ENCODE peak calls at places on chromosomes 6 and 20, in eight cellular contexts. One of them, this sample, is unnamed.
A peak's percentile ranks its signal among the peaks of the same experiment; 100 is the strongest.

GRCh38 chr6:87281426-87281825 is 41.0 kb upstream of the SMIM8 start:
- DNase-seq in tibial nerve: no peak
- DNase-seq in ovary: no peak
- DNase-seq in H1: no peak
- DNase-seq in transverse colon: no peak
- DNase-seq in A549: no peak
- DNase-seq in K562: no peak
- DNase-seq in stomach: no peak
- DNase-seq in this sample: no peak

GRCh38 chr20:41018153-41018552 is 10.5 kb upstream of the TOP1 start:
- DNase-seq in tibial nerve: no peak
- DNase-seq in ovary: no peak
- DNase-seq in H1: no peak
- DNase-seq in transverse colon: no peak
- DNase-seq in A549: no peak
- DNase-seq in K562: no peak
- DNase-seq in stomach: no peak
- DNase-seq in this sample: no peak

GRCh38 chr6:34967461-34967860 is 78.4 kb downstream of the ANKS1A start:
- DNase-seq in tibial nerve: no peak
- DNase-seq in ovary: no peak
- DNase-seq in H1: no peak
- DNase-seq in transverse colon: no peak
- DNase-seq in A549: no peak
- DNase-seq in K562: no peak
- DNase-seq in stomach: no peak
- DNase-seq in this sample: no peak

GRCh38 chr6:53338304-53338703 is 10.4 kb downstream of the ELOVL5 start:
- DNase-seq in tibial nerve: no peak
- DNase-seq in ovary: no peak
- DNase-seq in H1: no peak
- DNase-seq in transverse colon: no peak
- DNase-seq in A549: no peak
- DNase-seq in K562: no peak
- DNase-seq in stomach: no peak
- DNase-seq in this sample: no peak

GRCh38 chr20:57594092-57594911 is 25.9 kb downstream of the ZBP1 start:
- DNase-seq in tibial nerve: peak; percentile 53
- DNase-seq in ovary: peak; percentile 31
- DNase-seq in H1: peak; percentile 93
- DNase-seq in transverse colon: peak; percentile 57
- DNase-seq in A549: peak; percentile 69
- DNase-seq in K562: peak; percentile 85
- DNase-seq in stomach: peak; percentile 62
- DNase-seq in this sample: peak; percentile 74

GRCh38 chr6:31927868-31928671 is 553 bp downstream of the C2 start:
- DNase-seq in tibial nerve: no peak
- DNase-seq in ovary: no peak
- DNase-seq in H1: no peak
- DNase-seq in transverse colon: no peak
- DNase-seq in A549: no peak
- DNase-seq in K562: no peak
- DNase-seq in stomach: no peak
- DNase-seq in this sample: no peak

GRCh38 chr20:48556956-48557355 is 270.8 kb downstream of the PREX1 start:
- DNase-seq in tibial nerve: no peak
- DNase-seq in ovary: no peak
- DNase-seq in H1: no peak
- DNase-seq in transverse colon: no peak
- DNase-seq in A549: no peak
- DNase-seq in K562: no peak
- DNase-seq in stomach: no peak
- DNase-seq in this sample: no peak

GRCh38 chr6:8006208-8006607 is 58.0 kb downstream of the BLOC1S5 start:
- DNase-seq in tibial nerve: no peak
- DNase-seq in ovary: no peak
- DNase-seq in H1: no peak
- DNase-seq in transverse colon: no peak
- DNase-seq in A549: peak; percentile 53
- DNase-seq in K562: peak; percentile 31
- DNase-seq in stomach: no peak
- DNase-seq in this sample: no peak

GRCh38 chr6:151958332-151958731 is 150.8 kb downstream of the ESR1 start:
- DNase-seq in tibial nerve: no peak
- DNase-seq in ovary: no peak
- DNase-seq in H1: no peak
- DNase-seq in transverse colon: no peak
- DNase-seq in A549: no peak
- DNase-seq in K562: no peak
- DNase-seq in stomach: no peak
- DNase-seq in this sample: no peak

GRCh38 chr20:22562620-22563019 is 21.8 kb downstream of the FOXA2 start:
- DNase-seq in tibial nerve: no peak
- DNase-seq in ovary: no peak
- DNase-seq in H1: no peak
- DNase-seq in transverse colon: no peak
- DNase-seq in A549: no peak
- DNase-seq in K562: no peak
- DNase-seq in stomach: no peak
- DNase-seq in this sample: no peak

GRCh38 chr6:112149719-112150263 is 62.4 kb downstream of the FAM229B start:
- DNase-seq in tibial nerve: peak; percentile 33
- DNase-seq in ovary: no peak
- DNase-seq in H1: no peak
- DNase-seq in transverse colon: no peak
- DNase-seq in A549: no peak
- DNase-seq in K562: no peak
- DNase-seq in stomach: no peak
- DNase-seq in this sample: no peak

GRCh38 chr20:41192575-41192974 is 55.2 kb downstream of the PLCG1 start:
- DNase-seq in tibial nerve: no peak
- DNase-seq in ovary: no peak
- DNase-seq in H1: no peak
- DNase-seq in transverse colon: no peak
- DNase-seq in A549: no peak
- DNase-seq in K562: no peak
- DNase-seq in stomach: no peak
- DNase-seq in this sample: no peak

GRCh38 chr20:35556871-35557270 is 15.0 kb downstream of the ERGIC3 start:
- DNase-seq in tibial nerve: no peak
- DNase-seq in ovary: no peak
- DNase-seq in H1: no peak
- DNase-seq in transverse colon: no peak
- DNase-seq in A549: no peak
- DNase-seq in K562: no peak
- DNase-seq in stomach: no peak
- DNase-seq in this sample: no peak

GRCh38 chr20:10469599-10469998 is 34.5 kb downstream of the SLX4IP start:
- DNase-seq in tibial nerve: peak; percentile 65
- DNase-seq in ovary: no peak
- DNase-seq in H1: no peak
- DNase-seq in transverse colon: peak; percentile 60
- DNase-seq in A549: peak; percentile 76
- DNase-seq in K562: no peak
- DNase-seq in stomach: no peak
- DNase-seq in this sample: peak; percentile 88

GRCh38 chr20:10707791-10708190 is 34.0 kb upstream of the JAG1 start:
- DNase-seq in tibial nerve: no peak
- DNase-seq in ovary: no peak
- DNase-seq in H1: no peak
- DNase-seq in transverse colon: no peak
- DNase-seq in A549: no peak
- DNase-seq in K562: no peak
- DNase-seq in stomach: no peak
- DNase-seq in this sample: no peak

GRCh38 chr6:7047966-7048365 is 59.8 kb upstream of the RREB1 start:
- DNase-seq in tibial nerve: no peak
- DNase-seq in ovary: no peak
- DNase-seq in H1: no peak
- DNase-seq in transverse colon: no peak
- DNase-seq in A549: no peak
- DNase-seq in K562: peak; percentile 41
- DNase-seq in stomach: no peak
- DNase-seq in this sample: no peak

GRCh38 chr20:11067359-11067758 is 393.6 kb upstream of the JAG1 start:
- DNase-seq in tibial nerve: no peak
- DNase-seq in ovary: no peak
- DNase-seq in H1: no peak
- DNase-seq in transverse colon: no peak
- DNase-seq in A549: no peak
- DNase-seq in K562: no peak
- DNase-seq in stomach: no peak
- DNase-seq in this sample: no peak

GRCh38 chr20:63814833-63815612 is 16.0 kb downstream of the ZBTB46 start:
- DNase-seq in tibial nerve: no peak
- DNase-seq in ovary: no peak
- DNase-seq in H1: no peak
- DNase-seq in transverse colon: no peak
- DNase-seq in A549: no peak
- DNase-seq in K562: no peak
- DNase-seq in stomach: no peak
- DNase-seq in this sample: no peak

GRCh38 chr20:57613481-57613921 is 6.7 kb downstream of the ZBP1 start:
- DNase-seq in tibial nerve: no peak
- DNase-seq in ovary: no peak
- DNase-seq in H1: no peak
- DNase-seq in transverse colon: no peak
- DNase-seq in A549: no peak
- DNase-seq in K562: no peak
- DNase-seq in stomach: no peak
- DNase-seq in this sample: no peak

GRCh38 chr6:63533952-63534351 is 38.3 kb upstream of the LOC128125822 start:
- DNase-seq in tibial nerve: no peak
- DNase-seq in ovary: no peak
- DNase-seq in H1: no peak
- DNase-seq in transverse colon: no peak
- DNase-seq in A549: no peak
- DNase-seq in K562: no peak
- DNase-seq in stomach: no peak
- DNase-seq in this sample: no peak

GRCh38 chr20:52959125-52959524 is 13.0 kb upstream of the TSHZ2 start:
- DNase-seq in tibial nerve: no peak
- DNase-seq in ovary: no peak
- DNase-seq in H1: no peak
- DNase-seq in transverse colon: no peak
- DNase-seq in A549: no peak
- DNase-seq in K562: no peak
- DNase-seq in stomach: no peak
- DNase-seq in this sample: no peak

DNA sequence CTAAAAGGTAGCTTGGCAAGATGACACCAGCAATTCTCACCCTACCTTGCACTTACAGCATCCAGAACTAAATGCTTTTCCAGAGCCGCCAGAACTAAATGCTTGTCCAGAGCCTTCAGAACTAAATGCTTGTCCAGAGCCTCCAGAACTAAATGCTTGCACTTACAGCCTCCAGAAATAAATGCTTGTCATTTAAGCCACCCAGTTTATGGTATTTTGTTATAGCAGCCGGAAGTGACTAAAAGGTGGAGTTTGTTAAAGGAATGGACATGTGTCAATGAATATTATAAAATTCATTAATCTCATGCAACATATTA is 133.5 kb downstream of the GPX5 start:
- DNase-seq in tibial nerve: no peak
- DNase-seq in ovary: no peak
- DNase-seq in H1: no peak
- DNase-seq in transverse colon: no peak
- DNase-seq in A549: no peak
- DNase-seq in K562: no peak
- DNase-seq in stomach: no peak
- DNase-seq in this sample: no peak
- H3K4me3 ChIP-seq in tibial nerve: no peak overlapping the region
- H3K4me3 ChIP-seq in ovary: peak overlapping the region; percentile 45
- H3K4me3 ChIP-seq in H1: peak overlapping the region; percentile 79
- H3K4me3 ChIP-seq in transverse colon: peak overlapping the region; percentile 24
- H3K4me3 ChIP-seq in A549: peak overlapping the region; percentile 54
- H3K4me3 ChIP-seq in K562: no peak overlapping the region
- H3K4me3 ChIP-seq in stomach: peak overlapping the region; percentile 29
- H3K4me3 ChIP-seq in this sample: peak overlapping the region; percentile 42

GRCh38 chr6:132964868-132965382 is 150.6 kb downstream of the RPS12 start:
- DNase-seq in tibial nerve: no peak
- DNase-seq in ovary: no peak
- DNase-seq in H1: no peak
- DNase-seq in transverse colon: no peak
- DNase-seq in A549: no peak
- DNase-seq in K562: no peak
- DNase-seq in stomach: no peak
- DNase-seq in this sample: no peak
- TF ChIP-seq EP300 in tibial nerve: no peak
- TF ChIP-seq EP300 in ovary: no peak
- TF ChIP-seq EP300 in H1: no peak
- TF ChIP-seq EP300 in transverse colon: no peak
- TF ChIP-seq EP300 in A549: no peak
- TF ChIP-seq EP300 in K562: no peak
- TF ChIP-seq EP300 in stomach: no peak
- TF ChIP-seq EP300 in this sample: no peak

GRCh38 chr6:149190228-149190831 is 127.2 kb upstream of the TAB2 start:
- DNase-seq in tibial nerve: no peak
- DNase-seq in ovary: no peak
- DNase-seq in H1: peak; percentile 82
- DNase-seq in transverse colon: peak; percentile 74
- DNase-seq in A549: no peak
- DNase-seq in K562: no peak
- DNase-seq in stomach: peak; percentile 54
- DNase-seq in this sample: no peak
- TF ChIP-seq CTCF in tibial nerve: no peak
- TF ChIP-seq CTCF in ovary: no peak
- TF ChIP-seq CTCF in H1: peak; percentile 74
- TF ChIP-seq CTCF in transverse colon: peak; percentile 29
- TF ChIP-seq CTCF in A549: no peak
- TF ChIP-seq CTCF in K562: peak; percentile 56
- TF ChIP-seq CTCF in stomach: no peak
- TF ChIP-seq CTCF in this sample: no peak

GRCh38 chr20:50813801-50814200 is 18.9 kb downstream of the BCAS4 start:
- DNase-seq in tibial nerve: no peak
- DNase-seq in ovary: no peak
- DNase-seq in H1: no peak
- DNase-seq in transverse colon: no peak
- DNase-seq in A549: no peak
- DNase-seq in K562: no peak
- DNase-seq in stomach: no peak
- DNase-seq in this sample: no peak

GRCh38 chr20:50813101-50813643 is 18.3 kb downstream of the BCAS4 start:
- DNase-seq in tibial nerve: no peak
- DNase-seq in ovary: no peak
- DNase-seq in H1: no peak
- DNase-seq in transverse colon: no peak
- DNase-seq in A549: no peak
- DNase-seq in K562: no peak
- DNase-seq in stomach: no peak
- DNase-seq in this sample: no peak

GRCh38 chr20:50815162-50815989 is 20.5 kb downstream of the BCAS4 start:
- DNase-seq in tibial nerve: no peak
- DNase-seq in ovary: no peak
- DNase-seq in H1: no peak
- DNase-seq in transverse colon: peak; percentile 31
- DNase-seq in A549: no peak
- DNase-seq in K562: no peak
- DNase-seq in stomach: no peak
- DNase-seq in this sample: no peak

GRCh38 chr20:50817776-50818172 is 22.9 kb downstream of the BCAS4 start:
- DNase-seq in tibial nerve: no peak
- DNase-seq in ovary: no peak
- DNase-seq in H1: no peak
- DNase-seq in transverse colon: no peak
- DNase-seq in A549: no peak
- DNase-seq in K562: no peak
- DNase-seq in stomach: no peak
- DNase-seq in this sample: no peak

GRCh38 chr20:50814438-50815161 is 19.7 kb downstream of the BCAS4 start:
- DNase-seq in tibial nerve: no peak
- DNase-seq in ovary: no peak
- DNase-seq in H1: no peak
- DNase-seq in transverse colon: no peak
- DNase-seq in A549: no peak
- DNase-seq in K562: no peak
- DNase-seq in stomach: no peak
- DNase-seq in this sample: no peak
- H3K4me3 ChIP-seq in tibial nerve: no peak overlapping the region
- H3K4me3 ChIP-seq in ovary: no peak overlapping the region
- H3K4me3 ChIP-seq in H1: no peak overlapping the region
- H3K4me3 ChIP-seq in transverse colon: no peak overlapping the region
- H3K4me3 ChIP-seq in A549: no peak overlapping the region
- H3K4me3 ChIP-seq in K562: no peak overlapping the region
- H3K4me3 ChIP-seq in stomach: no peak overlapping the region
- H3K4me3 ChIP-seq in this sample: no peak overlapping the region